ENCODE peak calls at places on chromosomes 1 and 21, in four cellular contexts. U, G, P and W are unnamed samples.

GRCh38 chr21:17854771-17855170 is 35.6 kb upstream of the C21orf91 start:
- DNase-seq in P (no peak), U (no peak), G (peak), W (no peak)

GRCh38 chr1:147246910-147247655 is 4.6 kb downstream of the CHD1L start:
- DNase-seq in G (no peak), P (no peak), U (no peak), W (no peak)

GRCh38 chr1:193310569-193310968 is 124.2 kb upstream of the B3GALT2 start:
- DNase-seq in P (no peak), U (no peak), G (no peak), W (no peak)

GRCh38 chr1:161763522-161764098 is 2.5 kb upstream of the ATF6 start:
- DNase-seq in G (no peak), P (no peak), U (peak), W (no peak)

GRCh38 chr1:98458514-98459259 is 202.8 kb upstream of the SNX7 start:
- DNase-seq in G (no peak), P (no peak), U (no peak), W (no peak)

GRCh38 chr1:29211086-29212030 is 19.4 kb downstream of the MECR start:
- DNase-seq in P (no peak), U (no peak), G (no peak), W (no peak)

GRCh38 chr21:42304556-42305454 is 10.4 kb downstream of the TFF3 start:
- DNase-seq in P (no peak), G (no peak), U (no peak), W (no peak)

GRCh38 chr1:33456302-33456886 is 16.1 kb upstream of the ZSCAN20 start:
- DNase-seq in P (no peak), G (no peak), U (no peak), W (no peak)

GRCh38 chr1:175197536-175197935 is 5.0 kb upstream of the KIAA0040 start:
- DNase-seq in G (no peak), P (no peak), U (peak), W (no peak)

GRCh38 chr21:37631319-37632117 is 264.9 kb downstream of the DYRK1A start:
- DNase-seq in U (peak), G (no peak), P (no peak), W (no peak)

GRCh38 chr1:33300673-33301072 is 20.2 kb downstream of the A3GALT2 start:
- DNase-seq in U (no peak), G (peak), P (peak), W (no peak)

GRCh38 chr1:61184035-61184713 is 101.8 kb downstream of the NFIA start:
- DNase-seq in U (peak), G (peak), P (peak), W (peak)

GRCh38 chr1:170623171-170623570 is 40.8 kb upstream of the PRRX1 start:
- DNase-seq in P (no peak), G (peak), U (no peak), W (no peak)

GRCh38 chr1:44780583-44781121 is 5.3 kb downstream of the RPS8 start:
- DNase-seq in U (no peak), P (no peak), G (no peak), W (no peak)

GRCh38 chr1:18079941-18080340 is 27.7 kb upstream of the IGSF21 start:
- DNase-seq in P (no peak), U (no peak), G (no peak), W (peak)

GRCh38 chr1:226215239-226215638 is 8.2 kb upstream of the MIXL1 start:
- DNase-seq in G (no peak), U (no peak), P (no peak), W (no peak)

GRCh38 chr21:45545691-45546531 is 3.7 kb upstream of the SLC19A1 start:
- DNase-seq in U (no peak), P (peak), G (no peak), W (no peak)

GRCh38 chr1:241336335-241336734 is 20.7 kb downstream of the RGS7 start:
- DNase-seq in G (no peak), P (no peak), U (peak), W (no peak)

GRCh38 chr1:32498751-32499150 is 33.9 kb downstream of the ZBTB8B start:
- DNase-seq in G (no peak), U (no peak), P (no peak), W (no peak)

GRCh38 chr1:96387785-96388184 is 333.8 kb upstream of the PTBP2 start:
- DNase-seq in G (no peak), U (peak), P (no peak), W (no peak)

GRCh38 chr1:86069757-86070145 is 86.8 kb downstream of the COL24A1 start:
- DNase-seq in U (no peak), P (no peak), G (peak), W (no peak)

GRCh38 chr1:12475947-12476346 is 142.1 kb downstream of the DHRS3 start:
- DNase-seq in G (peak), P (no peak), U (peak), W (no peak)

GRCh38 chr1:178579562-178579961 is 66.7 kb downstream of the TEX35 start:
- DNase-seq in P (no peak), G (no peak), U (no peak), W (no peak)

GRCh38 chr1:233295775-233296322 is 324 bp upstream of the PCNX2 start:
- DNase-seq in U (no peak), G (no peak), P (no peak), W (no peak)

GRCh38 chr1:61125263-61125662 is 42.9 kb downstream of the NFIA start:
- DNase-seq in G (no peak), P (no peak), U (peak), W (no peak)

GRCh38 chr1:156242738-156243137 is 754 bp downstream of the BGLAP start:
- DNase-seq in U (no peak), G (no peak), P (no peak), W (no peak)

GRCh38 chr1:111620412-111620971 is 903 bp downstream of the RAP1A start:
- DNase-seq in U (peak), G (no peak), P (no peak), W (no peak)

GRCh38 chr1:190699165-190699564 is 221.5 kb upstream of the BRINP3 start:
- DNase-seq in G (no peak), U (no peak), P (no peak), W (no peak)

DNA sequence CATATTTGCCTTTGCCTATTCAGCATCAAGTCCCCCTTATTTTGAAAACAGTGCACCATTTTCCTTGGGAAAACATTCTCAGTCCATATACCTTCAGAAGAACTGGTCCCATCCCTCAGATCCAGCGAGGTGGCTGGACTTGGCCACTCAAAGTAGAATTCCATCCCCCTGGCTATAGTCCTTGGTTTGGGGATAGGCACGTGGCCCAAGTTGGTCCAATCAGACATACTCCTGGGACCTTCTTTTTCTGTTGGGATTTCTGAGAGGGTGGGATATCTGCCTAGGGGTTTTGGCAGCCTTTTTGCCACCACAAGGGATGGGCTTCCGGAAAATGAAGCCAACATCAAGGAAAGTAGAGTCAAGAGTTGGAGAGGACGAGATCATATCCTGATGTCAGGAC is 10.7 kb upstream of the MATN1 start:
- DNase-seq in U (no peak), P (no peak), G (no peak), W (no peak)
- H3K27ac ChIP-seq in U (no peak), P (no peak), G (no peak), W (no peak)

DNA sequence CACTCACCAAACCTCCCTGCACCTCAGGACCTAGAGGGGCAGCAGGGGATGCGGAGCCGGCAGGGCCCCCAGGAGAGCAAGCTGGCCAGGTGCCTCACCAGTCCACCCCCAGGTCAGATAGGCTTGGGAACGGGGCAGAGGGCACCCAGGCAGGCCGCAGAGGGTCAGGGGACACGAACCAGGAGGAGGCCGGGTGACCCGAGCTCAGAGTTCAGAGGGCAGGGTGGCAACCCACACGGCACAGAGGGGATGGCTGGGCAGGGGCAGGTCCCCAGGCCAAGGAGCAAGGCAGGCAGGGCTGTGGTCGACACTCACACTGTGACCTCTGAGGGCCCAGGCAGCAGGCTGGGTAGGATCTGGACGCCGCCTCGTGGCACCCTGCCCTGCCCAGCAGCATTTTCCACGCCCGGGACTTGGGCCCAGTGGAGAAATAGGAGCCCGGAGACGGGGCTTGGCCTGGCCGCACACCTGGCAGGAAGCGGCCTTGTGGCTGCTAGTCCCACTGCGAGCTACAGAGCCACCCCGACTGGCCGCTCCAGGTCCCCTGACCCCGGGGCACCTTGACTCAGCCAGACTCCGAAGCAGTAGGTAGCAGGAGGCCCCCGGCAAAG is 5.3 kb downstream of the DVL1 start:
- DNase-seq in P (no peak), G (no peak), U (no peak), W (no peak)
- H3K27ac ChIP-seq in P (peak), G (peak), U (no peak), W (no peak)

GRCh38 chr1:228478326-228478725 is 8.9 kb upstream of the RNF187 start:
- DNase-seq in P (no peak), U (no peak), G (no peak), W (no peak)
- H3K27ac ChIP-seq in P (no peak), U (no peak), G (no peak), W (no peak)

GRCh38 chr1:57424231-57425027 is 569 bp upstream of the DAB1 start:
- DNase-seq in U (no peak), G (peak), P (no peak), W (no peak)
- H3K27ac ChIP-seq in U (no peak), G (no peak), P (no peak), W (no peak)

GRCh38 chr1:209807509-209807908 is 1.6 kb upstream of the IRF6 start:
- DNase-seq in G (no peak), U (no peak), P (no peak), W (no peak)
- H3K27ac ChIP-seq in G (peak), U (peak), P (no peak), W (no peak)

GRCh38 chr1:25700124-25700523 is 83.5 kb downstream of the MAN1C1 start:
- DNase-seq in G (peak), U (no peak), P (no peak), W (no peak)
- H3K27ac ChIP-seq in G (no peak), U (no peak), P (peak), W (peak)